ENCODE peak calls at places on chromosome 16, in nine cellular contexts. One of them, this sample, is unnamed.

GRCh38 chr16:90057738-90058173 is 19.4 kb downstream of the PRDM7 start:
- DNase-seq in NCI-H345: no peak
- DNase-seq in LoVo: no peak
- DNase-seq in prostate gland: no peak
- DNase-seq in M059J: peak
- DNase-seq in head of caudate nucleus: no peak
- DNase-seq in substantia nigra: no peak
- DNase-seq in colonic mucosa: no peak
- DNase-seq in B cell: no peak
- DNase-seq in this sample: no peak

GRCh38 chr16:57577691-57578224 is 35.3 kb downstream of the ADGRG5 start:
- DNase-seq in LoVo: no peak
- DNase-seq in colonic mucosa: no peak
- DNase-seq in head of caudate nucleus: no peak
- DNase-seq in substantia nigra: no peak
- DNase-seq in prostate gland: no peak
- DNase-seq in B cell: no peak
- DNase-seq in M059J: no peak
- DNase-seq in NCI-H345: no peak
- DNase-seq in this sample: no peak

GRCh38 chr16:68737730-68738590 is 868 bp downstream of the CDH1 start:
- DNase-seq in LoVo: peak
- DNase-seq in substantia nigra: no peak
- DNase-seq in NCI-H345: peak
- DNase-seq in prostate gland: peak
- DNase-seq in M059J: no peak
- DNase-seq in B cell: no peak
- DNase-seq in head of caudate nucleus: no peak
- DNase-seq in colonic mucosa: peak
- DNase-seq in this sample: no peak

GRCh38 chr16:24844101-24845030 is 1.4 kb upstream of the SLC5A11 start:
- DNase-seq in substantia nigra: no peak
- DNase-seq in NCI-H345: no peak
- DNase-seq in prostate gland: no peak
- DNase-seq in M059J: peak
- DNase-seq in LoVo: peak
- DNase-seq in colonic mucosa: peak
- DNase-seq in B cell: no peak
- DNase-seq in head of caudate nucleus: no peak
- DNase-seq in this sample: no peak

GRCh38 chr16:4025428-4025827 is 90.8 kb downstream of the ADCY9 start:
- DNase-seq in LoVo: no peak
- DNase-seq in head of caudate nucleus: no peak
- DNase-seq in prostate gland: no peak
- DNase-seq in M059J: no peak
- DNase-seq in colonic mucosa: no peak
- DNase-seq in NCI-H345: no peak
- DNase-seq in B cell: no peak
- DNase-seq in substantia nigra: no peak
- DNase-seq in this sample: no peak

GRCh38 chr16:86576591-86577313 is 1.6 kb upstream of the FOXL1 start:
- DNase-seq in head of caudate nucleus: no peak
- DNase-seq in LoVo: no peak
- DNase-seq in prostate gland: no peak
- DNase-seq in B cell: peak
- DNase-seq in colonic mucosa: no peak
- DNase-seq in substantia nigra: no peak
- DNase-seq in M059J: peak
- DNase-seq in NCI-H345: peak
- DNase-seq in this sample: no peak

GRCh38 chr16:29909398-29909797 is 9.1 kb downstream of the ASPHD1 start:
- DNase-seq in prostate gland: no peak
- DNase-seq in B cell: no peak
- DNase-seq in M059J: peak
- DNase-seq in NCI-H345: no peak
- DNase-seq in substantia nigra: no peak
- DNase-seq in LoVo: no peak
- DNase-seq in colonic mucosa: no peak
- DNase-seq in head of caudate nucleus: no peak
- DNase-seq in this sample: no peak

GRCh38 chr16:74667215-74667765 is 613 bp upstream of the RFWD3 start:
- DNase-seq in substantia nigra: peak
- DNase-seq in colonic mucosa: peak
- DNase-seq in B cell: no peak
- DNase-seq in M059J: peak
- DNase-seq in prostate gland: no peak
- DNase-seq in LoVo: peak
- DNase-seq in head of caudate nucleus: peak
- DNase-seq in NCI-H345: peak
- DNase-seq in this sample: no peak

GRCh38 chr16:82031116-82032084 is 3.7 kb upstream of the HSD17B2 start:
- DNase-seq in colonic mucosa: peak
- DNase-seq in M059J: peak
- DNase-seq in substantia nigra: no peak
- DNase-seq in NCI-H345: peak
- DNase-seq in prostate gland: peak
- DNase-seq in LoVo: peak
- DNase-seq in B cell: no peak
- DNase-seq in head of caudate nucleus: no peak
- DNase-seq in this sample: peak

GRCh38 chr16:87213536-87213935 is 103.7 kb downstream of the C16orf95 start:
- DNase-seq in LoVo: no peak
- DNase-seq in B cell: no peak
- DNase-seq in colonic mucosa: no peak
- DNase-seq in substantia nigra: no peak
- DNase-seq in NCI-H345: no peak
- DNase-seq in M059J: no peak
- DNase-seq in prostate gland: no peak
- DNase-seq in head of caudate nucleus: no peak
- DNase-seq in this sample: no peak

GRCh38 chr16:75322706-75323105 is 71.3 kb upstream of the BCAR1 start:
- DNase-seq in NCI-H345: no peak
- DNase-seq in substantia nigra: no peak
- DNase-seq in LoVo: no peak
- DNase-seq in M059J: peak
- DNase-seq in B cell: no peak
- DNase-seq in head of caudate nucleus: no peak
- DNase-seq in colonic mucosa: no peak
- DNase-seq in prostate gland: no peak
- DNase-seq in this sample: no peak

GRCh38 chr16:28003923-28004322 is 59.6 kb downstream of the GSG1L start:
- DNase-seq in NCI-H345: no peak
- DNase-seq in LoVo: no peak
- DNase-seq in prostate gland: no peak
- DNase-seq in substantia nigra: no peak
- DNase-seq in colonic mucosa: no peak
- DNase-seq in head of caudate nucleus: no peak
- DNase-seq in B cell: no peak
- DNase-seq in M059J: no peak
- DNase-seq in this sample: no peak

GRCh38 chr16:34803683-34804416 is 1344.4 kb downstream of the TP53TG3F start:
- DNase-seq in NCI-H345: no peak
- DNase-seq in colonic mucosa: no peak
- DNase-seq in B cell: no peak
- DNase-seq in prostate gland: no peak
- DNase-seq in LoVo: no peak
- DNase-seq in head of caudate nucleus: no peak
- DNase-seq in substantia nigra: no peak
- DNase-seq in M059J: no peak
- DNase-seq in this sample: no peak

GRCh38 chr16:75593308-75593707 is 27.1 kb downstream of the GABARAPL2 start:
- DNase-seq in colonic mucosa: no peak
- DNase-seq in M059J: no peak
- DNase-seq in head of caudate nucleus: no peak
- DNase-seq in substantia nigra: no peak
- DNase-seq in LoVo: no peak
- DNase-seq in B cell: no peak
- DNase-seq in prostate gland: no peak
- DNase-seq in NCI-H345: no peak
- DNase-seq in this sample: no peak

GRCh38 chr16:76389126-76389525 is 111.9 kb downstream of the CNTNAP4 start:
- DNase-seq in NCI-H345: no peak
- DNase-seq in M059J: no peak
- DNase-seq in head of caudate nucleus: no peak
- DNase-seq in prostate gland: no peak
- DNase-seq in substantia nigra: no peak
- DNase-seq in LoVo: no peak
- DNase-seq in colonic mucosa: no peak
- DNase-seq in B cell: no peak
- DNase-seq in this sample: no peak

GRCh38 chr16:50822671-50823070 is 80.8 kb downstream of the CYLD start:
- DNase-seq in M059J: no peak
- DNase-seq in colonic mucosa: no peak
- DNase-seq in prostate gland: no peak
- DNase-seq in head of caudate nucleus: no peak
- DNase-seq in substantia nigra: no peak
- DNase-seq in LoVo: no peak
- DNase-seq in NCI-H345: no peak
- DNase-seq in B cell: no peak
- DNase-seq in this sample: no peak

GRCh38 chr16:12426122-12426521 is 377.6 kb downstream of the CPPED1 start:
- DNase-seq in colonic mucosa: no peak
- DNase-seq in LoVo: no peak
- DNase-seq in M059J: no peak
- DNase-seq in substantia nigra: no peak
- DNase-seq in NCI-H345: peak
- DNase-seq in head of caudate nucleus: peak
- DNase-seq in prostate gland: no peak
- DNase-seq in B cell: no peak
- DNase-seq in this sample: no peak

GRCh38 chr16:73878616-73879015 is 418.0 kb upstream of the PSMD7 start:
- DNase-seq in LoVo: peak
- DNase-seq in M059J: peak
- DNase-seq in substantia nigra: no peak
- DNase-seq in colonic mucosa: no peak
- DNase-seq in NCI-H345: peak
- DNase-seq in head of caudate nucleus: peak
- DNase-seq in prostate gland: peak
- DNase-seq in B cell: no peak
- DNase-seq in this sample: peak

GRCh38 chr16:72312862-72313261 is 140.9 kb upstream of the PMFBP1 start:
- DNase-seq in head of caudate nucleus: peak
- DNase-seq in prostate gland: no peak
- DNase-seq in substantia nigra: no peak
- DNase-seq in colonic mucosa: no peak
- DNase-seq in LoVo: no peak
- DNase-seq in B cell: no peak
- DNase-seq in M059J: no peak
- DNase-seq in NCI-H345: no peak
- DNase-seq in this sample: no peak

GRCh38 chr16:74226361-74226979 is 70.1 kb upstream of the PSMD7 start:
- DNase-seq in colonic mucosa: no peak
- DNase-seq in B cell: no peak
- DNase-seq in head of caudate nucleus: no peak
- DNase-seq in M059J: no peak
- DNase-seq in substantia nigra: no peak
- DNase-seq in NCI-H345: no peak
- DNase-seq in LoVo: no peak
- DNase-seq in prostate gland: no peak
- DNase-seq in this sample: no peak

GRCh38 chr16:26204138-26204537 is 512.4 kb downstream of the HS3ST4 start:
- DNase-seq in LoVo: no peak
- DNase-seq in colonic mucosa: no peak
- DNase-seq in B cell: no peak
- DNase-seq in substantia nigra: no peak
- DNase-seq in head of caudate nucleus: no peak
- DNase-seq in NCI-H345: no peak
- DNase-seq in prostate gland: no peak
- DNase-seq in M059J: no peak
- DNase-seq in this sample: no peak

GRCh38 chr16:48123104-48123788 is 32.5 kb downstream of the ABCC12 start:
- DNase-seq in B cell: no peak
- DNase-seq in substantia nigra: no peak
- DNase-seq in M059J: peak
- DNase-seq in head of caudate nucleus: peak
- DNase-seq in NCI-H345: no peak
- DNase-seq in prostate gland: no peak
- DNase-seq in colonic mucosa: no peak
- DNase-seq in LoVo: peak
- DNase-seq in this sample: no peak

GRCh38 chr16:24208710-24209109 is 47.4 kb upstream of the CACNG3 start:
- DNase-seq in LoVo: no peak
- DNase-seq in NCI-H345: no peak
- DNase-seq in B cell: no peak
- DNase-seq in prostate gland: no peak
- DNase-seq in M059J: no peak
- DNase-seq in substantia nigra: peak
- DNase-seq in colonic mucosa: no peak
- DNase-seq in head of caudate nucleus: peak
- DNase-seq in this sample: no peak

GRCh38 chr16:30027588-30028437 is 3.3 kb downstream of the TLCD3B start:
- DNase-seq in NCI-H345: no peak
- DNase-seq in prostate gland: no peak
- DNase-seq in substantia nigra: no peak
- DNase-seq in B cell: no peak
- DNase-seq in colonic mucosa: no peak
- DNase-seq in head of caudate nucleus: no peak
- DNase-seq in LoVo: no peak
- DNase-seq in M059J: no peak
- DNase-seq in this sample: no peak

GRCh38 chr16:23996258-23996955 is 160.6 kb downstream of the PRKCB start:
- DNase-seq in M059J: no peak
- DNase-seq in B cell: no peak
- DNase-seq in substantia nigra: peak
- DNase-seq in prostate gland: no peak
- DNase-seq in LoVo: no peak
- DNase-seq in head of caudate nucleus: no peak
- DNase-seq in colonic mucosa: no peak
- DNase-seq in NCI-H345: no peak
- DNase-seq in this sample: no peak

GRCh38 chr16:15777533-15778203 is 79.2 kb downstream of the MYH11 start:
- DNase-seq in B cell: no peak
- DNase-seq in substantia nigra: no peak
- DNase-seq in NCI-H345: peak
- DNase-seq in colonic mucosa: no peak
- DNase-seq in head of caudate nucleus: no peak
- DNase-seq in M059J: peak
- DNase-seq in prostate gland: peak
- DNase-seq in LoVo: peak
- DNase-seq in this sample: peak

GRCh38 chr16:55284718-55285099 is 39.3 kb upstream of the IRX6 start:
- DNase-seq in colonic mucosa: no peak
- DNase-seq in NCI-H345: no peak
- DNase-seq in B cell: no peak
- DNase-seq in M059J: no peak
- DNase-seq in LoVo: no peak
- DNase-seq in prostate gland: no peak
- DNase-seq in head of caudate nucleus: no peak
- DNase-seq in substantia nigra: no peak
- DNase-seq in this sample: no peak

GRCh38 chr16:30786936-30787612 is at the start of gene ZNF629:
- DNase-seq in B cell: no peak
- DNase-seq in M059J: peak
- DNase-seq in head of caudate nucleus: peak
- DNase-seq in NCI-H345: peak
- DNase-seq in colonic mucosa: peak
- DNase-seq in substantia nigra: peak
- DNase-seq in prostate gland: peak
- DNase-seq in LoVo: peak
- DNase-seq in this sample: peak

GRCh38 chr16:35746963-35747657 is 2287.7 kb downstream of the TP53TG3F start:
- DNase-seq in colonic mucosa: no peak
- DNase-seq in B cell: no peak
- DNase-seq in LoVo: no peak
- DNase-seq in head of caudate nucleus: no peak
- DNase-seq in substantia nigra: no peak
- DNase-seq in M059J: no peak
- DNase-seq in NCI-H345: no peak
- DNase-seq in prostate gland: no peak
- DNase-seq in this sample: no peak

GRCh38 chr16:20221208-20221607 is 106.1 kb downstream of the GP2 start:
- DNase-seq in substantia nigra: no peak
- DNase-seq in colonic mucosa: no peak
- DNase-seq in M059J: no peak
- DNase-seq in NCI-H345: no peak
- DNase-seq in LoVo: no peak
- DNase-seq in head of caudate nucleus: no peak
- DNase-seq in B cell: no peak
- DNase-seq in prostate gland: no peak
- DNase-seq in this sample: no peak

GRCh38 chr16:797120-797420 is 3.5 kb downstream of the GNG13 start:
- DNase-seq in B cell: no peak
- DNase-seq in prostate gland: no peak
- DNase-seq in head of caudate nucleus: no peak
- DNase-seq in M059J: no peak
- DNase-seq in colonic mucosa: peak
- DNase-seq in substantia nigra: no peak
- DNase-seq in NCI-H345: no peak
- DNase-seq in LoVo: no peak
- DNase-seq in this sample: no peak